ENCODE peak calls at places on chromosomes 7 and 10, in seven cellular contexts. One of them, this sample, is unnamed.

GRCh38 chr10:117342638-117343037 is 32.6 kb downstream of the PDZD8 start:
- DNase-seq in suprapubic skin: no peak
- DNase-seq in PC-9: peak; percentile 70
- DNase-seq in A549: no peak
- DNase-seq in breast epithelium: no peak
- DNase-seq in lung: no peak
- DNase-seq in endothelial cell of umbilical vein: no peak
- DNase-seq in this sample: peak; percentile 62

GRCh38 chr10:69847883-69848282 is 46.2 kb downstream of the COL13A1 start:
- DNase-seq in suprapubic skin: no peak
- DNase-seq in PC-9: no peak
- DNase-seq in A549: no peak
- DNase-seq in breast epithelium: no peak
- DNase-seq in lung: no peak
- DNase-seq in endothelial cell of umbilical vein: peak; percentile 48
- DNase-seq in this sample: no peak

GRCh38 chr7:40000734-40001315 is 50.8 kb downstream of the CDK13 start:
- DNase-seq in suprapubic skin: no peak
- DNase-seq in PC-9: no peak
- DNase-seq in A549: no peak
- DNase-seq in breast epithelium: no peak
- DNase-seq in lung: no peak
- DNase-seq in endothelial cell of umbilical vein: no peak
- DNase-seq in this sample: no peak

GRCh38 chr7:46854958-46855473 is 726.9 kb downstream of the TNS3 start:
- DNase-seq in suprapubic skin: no peak
- DNase-seq in PC-9: no peak
- DNase-seq in A549: no peak
- DNase-seq in breast epithelium: no peak
- DNase-seq in lung: no peak
- DNase-seq in endothelial cell of umbilical vein: no peak
- DNase-seq in this sample: no peak

GRCh38 chr10:13961096-13961495 is 369.6 kb downstream of the FRMD4A start:
- DNase-seq in suprapubic skin: no peak
- DNase-seq in PC-9: no peak
- DNase-seq in A549: no peak
- DNase-seq in breast epithelium: no peak
- DNase-seq in lung: no peak
- DNase-seq in endothelial cell of umbilical vein: peak; percentile 47
- DNase-seq in this sample: no peak

GRCh38 chr10:70328987-70329386 is 45.2 kb upstream of the NPFFR1 start:
- DNase-seq in suprapubic skin: peak; percentile 8
- DNase-seq in PC-9: no peak
- DNase-seq in A549: no peak
- DNase-seq in breast epithelium: no peak
- DNase-seq in lung: no peak
- DNase-seq in endothelial cell of umbilical vein: no peak
- DNase-seq in this sample: no peak

GRCh38 chr10:97853006-97853405 is 3.4 kb downstream of the GOLGA7B start:
- DNase-seq in suprapubic skin: no peak
- DNase-seq in PC-9: no peak
- DNase-seq in A549: no peak
- DNase-seq in breast epithelium: no peak
- DNase-seq in lung: no peak
- DNase-seq in endothelial cell of umbilical vein: no peak
- DNase-seq in this sample: no peak

GRCh38 chr7:14288701-14289100 is 299.2 kb upstream of the ETV1 start:
- DNase-seq in suprapubic skin: no peak
- DNase-seq in PC-9: no peak
- DNase-seq in A549: no peak
- DNase-seq in breast epithelium: no peak
- DNase-seq in lung: no peak
- DNase-seq in endothelial cell of umbilical vein: no peak
- DNase-seq in this sample: no peak

GRCh38 chr10:61487506-61487905 is 34.3 kb upstream of the TMEM26 start:
- DNase-seq in suprapubic skin: no peak
- DNase-seq in PC-9: no peak
- DNase-seq in A549: no peak
- DNase-seq in breast epithelium: no peak
- DNase-seq in lung: no peak
- DNase-seq in endothelial cell of umbilical vein: peak; percentile 56
- DNase-seq in this sample: peak; percentile 2

GRCh38 chr7:127253289-127254162 is 785 bp upstream of the GRM8 start:
- DNase-seq in suprapubic skin: peak; percentile 86
- DNase-seq in PC-9: no peak
- DNase-seq in A549: peak; percentile 62
- DNase-seq in breast epithelium: peak; percentile 58
- DNase-seq in lung: peak; percentile 61
- DNase-seq in endothelial cell of umbilical vein: peak; percentile 66
- DNase-seq in this sample: peak; percentile 56

GRCh38 chr10:13162013-13162364 is 631 bp downstream of the MCM10 start:
- DNase-seq in suprapubic skin: no peak
- DNase-seq in PC-9: no peak
- DNase-seq in A549: peak; percentile 20
- DNase-seq in breast epithelium: no peak
- DNase-seq in lung: no peak
- DNase-seq in endothelial cell of umbilical vein: peak; percentile 15
- DNase-seq in this sample: no peak

GRCh38 chr7:98731651-98732050 is 114.6 kb downstream of the NPTX2 start:
- DNase-seq in suprapubic skin: no peak
- DNase-seq in PC-9: no peak
- DNase-seq in A549: no peak
- DNase-seq in breast epithelium: no peak
- DNase-seq in lung: no peak
- DNase-seq in endothelial cell of umbilical vein: no peak
- DNase-seq in this sample: no peak

GRCh38 chr10:89025453-89025852 is 34.9 kb downstream of the FAS start:
- DNase-seq in suprapubic skin: no peak
- DNase-seq in PC-9: no peak
- DNase-seq in A549: no peak
- DNase-seq in breast epithelium: no peak
- DNase-seq in lung: no peak
- DNase-seq in endothelial cell of umbilical vein: no peak
- DNase-seq in this sample: no peak

GRCh38 chr7:1761097-1761496 is 91.0 kb downstream of the ELFN1 start:
- DNase-seq in suprapubic skin: peak; percentile 63
- DNase-seq in PC-9: no peak
- DNase-seq in A549: no peak
- DNase-seq in breast epithelium: peak; percentile 5
- DNase-seq in lung: no peak
- DNase-seq in endothelial cell of umbilical vein: no peak
- DNase-seq in this sample: no peak

GRCh38 chr7:144884913-144885312 is 49.1 kb upstream of the TPK1 start:
- DNase-seq in suprapubic skin: no peak
- DNase-seq in PC-9: no peak
- DNase-seq in A549: no peak
- DNase-seq in breast epithelium: no peak
- DNase-seq in lung: no peak
- DNase-seq in endothelial cell of umbilical vein: no peak
- DNase-seq in this sample: no peak

GRCh38 chr7:101871351-101871750 is 53.9 kb downstream of the CUX1 start:
- DNase-seq in suprapubic skin: no peak
- DNase-seq in PC-9: no peak
- DNase-seq in A549: no peak
- DNase-seq in breast epithelium: no peak
- DNase-seq in lung: no peak
- DNase-seq in endothelial cell of umbilical vein: no peak
- DNase-seq in this sample: no peak

GRCh38 chr10:58435297-58435696 is 50.1 kb downstream of the TFAM start:
- DNase-seq in suprapubic skin: no peak
- DNase-seq in PC-9: peak; percentile 89
- DNase-seq in A549: peak; percentile 48
- DNase-seq in breast epithelium: no peak
- DNase-seq in lung: peak; percentile 36
- DNase-seq in endothelial cell of umbilical vein: peak; percentile 23
- DNase-seq in this sample: peak; percentile 64

GRCh38 chr7:44235582-44236332 is 35.0 kb downstream of the YKT6 start:
- DNase-seq in suprapubic skin: no peak
- DNase-seq in PC-9: no peak
- DNase-seq in A549: no peak
- DNase-seq in breast epithelium: no peak
- DNase-seq in lung: no peak
- DNase-seq in endothelial cell of umbilical vein: no peak
- DNase-seq in this sample: peak; percentile 40

GRCh38 chr10:50968386-50969091 is 83.1 kb upstream of the A1CF start:
- DNase-seq in suprapubic skin: no peak
- DNase-seq in PC-9: no peak
- DNase-seq in A549: no peak
- DNase-seq in breast epithelium: no peak
- DNase-seq in lung: no peak
- DNase-seq in endothelial cell of umbilical vein: no peak
- DNase-seq in this sample: no peak

GRCh38 chr7:27150568-27151340 is 1.6 kb downstream of the HOXA3 start:
- DNase-seq in suprapubic skin: peak; percentile 90
- DNase-seq in PC-9: no peak
- DNase-seq in A549: peak; percentile 91
- DNase-seq in breast epithelium: peak; percentile 73
- DNase-seq in lung: peak; percentile 62
- DNase-seq in endothelial cell of umbilical vein: peak; percentile 91
- DNase-seq in this sample: peak; percentile 83

GRCh38 chr10:37865957-37866671 is 8.7 kb upstream of the ZNF248 start:
- DNase-seq in suprapubic skin: no peak
- DNase-seq in PC-9: no peak
- DNase-seq in A549: no peak
- DNase-seq in breast epithelium: no peak
- DNase-seq in lung: no peak
- DNase-seq in endothelial cell of umbilical vein: no peak
- DNase-seq in this sample: no peak

GRCh38 chr7:12703881-12704280 is 16.4 kb downstream of the ARL4A start:
- DNase-seq in suprapubic skin: no peak
- DNase-seq in PC-9: no peak
- DNase-seq in A549: no peak
- DNase-seq in breast epithelium: no peak
- DNase-seq in lung: no peak
- DNase-seq in endothelial cell of umbilical vein: no peak
- DNase-seq in this sample: no peak

GRCh38 chr10:48224979-48225560 is 49.4 kb downstream of the FRMPD2 start:
- DNase-seq in suprapubic skin: no peak
- DNase-seq in PC-9: no peak
- DNase-seq in A549: no peak
- DNase-seq in breast epithelium: no peak
- DNase-seq in lung: no peak
- DNase-seq in endothelial cell of umbilical vein: no peak
- DNase-seq in this sample: no peak

GRCh38 chr10:124588736-124589451 is 127.3 kb downstream of the LHPP start:
- DNase-seq in suprapubic skin: no peak
- DNase-seq in PC-9: no peak
- DNase-seq in A549: no peak
- DNase-seq in breast epithelium: no peak
- DNase-seq in lung: no peak
- DNase-seq in endothelial cell of umbilical vein: peak; percentile 22
- DNase-seq in this sample: no peak

GRCh38 chr10:86521620-86522384 is at the start of gene WAPL:
- DNase-seq in suprapubic skin: peak; percentile 98
- DNase-seq in PC-9: peak; percentile 74
- DNase-seq in A549: peak; percentile 95
- DNase-seq in breast epithelium: peak; percentile 96
- DNase-seq in lung: peak; percentile 95
- DNase-seq in endothelial cell of umbilical vein: peak; percentile 96
- DNase-seq in this sample: peak; percentile 100
- TF ChIP-seq CTCF in suprapubic skin: no peak
- TF ChIP-seq CTCF in PC-9: no peak
- TF ChIP-seq CTCF in A549: no peak
- TF ChIP-seq CTCF in breast epithelium: no peak
- TF ChIP-seq CTCF in lung: no peak
- TF ChIP-seq CTCF in endothelial cell of umbilical vein: no peak
- TF ChIP-seq CTCF in this sample: no peak

GRCh38 chr7:19392246-19392645 is 247.0 kb upstream of the FERD3L start:
- DNase-seq in suprapubic skin: no peak
- DNase-seq in PC-9: no peak
- DNase-seq in A549: no peak
- DNase-seq in breast epithelium: no peak
- DNase-seq in lung: no peak
- DNase-seq in endothelial cell of umbilical vein: peak; percentile 80
- DNase-seq in this sample: peak; percentile 8
- H3K27ac ChIP-seq in suprapubic skin: no peak overlapping the region
- H3K27ac ChIP-seq in PC-9: no peak overlapping the region
- H3K27ac ChIP-seq in A549: no peak overlapping the region
- H3K27ac ChIP-seq in breast epithelium: no peak overlapping the region
- H3K27ac ChIP-seq in lung: no peak overlapping the region
- H3K27ac ChIP-seq in endothelial cell of umbilical vein: no peak overlapping the region
- H3K27ac ChIP-seq in this sample: no peak overlapping the region

DNA sequence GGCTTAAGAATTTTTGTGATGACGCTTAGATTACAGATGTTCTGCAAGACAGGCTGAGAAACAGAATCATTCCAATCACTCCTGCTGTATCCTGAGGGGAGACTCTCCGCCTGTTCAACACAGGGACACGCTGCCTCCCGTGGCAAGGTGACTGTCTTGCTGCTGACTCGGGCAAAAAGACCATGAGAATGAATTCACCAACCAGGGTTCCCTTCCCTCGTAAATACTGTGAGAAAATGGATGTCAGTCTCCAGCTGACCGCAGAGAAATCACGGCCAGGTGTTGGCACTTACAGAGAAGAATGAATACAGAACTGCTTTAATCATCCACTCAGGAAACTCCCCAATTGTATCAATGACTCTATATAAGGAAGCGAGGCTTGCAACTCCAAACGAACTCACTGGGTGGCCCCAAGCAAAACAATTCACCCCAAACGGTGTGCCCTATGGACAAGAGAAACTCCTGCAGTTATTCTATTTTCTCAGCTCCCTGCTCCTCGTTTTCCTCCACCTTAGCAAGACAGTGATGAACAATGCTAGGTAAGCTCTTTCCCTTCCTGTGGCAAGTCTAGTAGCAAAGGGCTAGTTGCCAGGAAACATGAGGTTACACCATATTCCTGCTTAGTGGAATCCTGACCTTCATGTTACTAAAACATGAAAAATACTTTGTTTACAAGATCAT is 22.8 kb downstream of the GNA12 start:
- DNase-seq in suprapubic skin: no peak
- DNase-seq in PC-9: peak; percentile 86
- DNase-seq in A549: peak; percentile 62
- DNase-seq in breast epithelium: no peak
- DNase-seq in lung: no peak
- DNase-seq in endothelial cell of umbilical vein: peak; percentile 67
- DNase-seq in this sample: peak; percentile 77
- TF ChIP-seq CTCF in suprapubic skin: no peak
- TF ChIP-seq CTCF in PC-9: peak; percentile 26
- TF ChIP-seq CTCF in A549: no peak
- TF ChIP-seq CTCF in breast epithelium: no peak
- TF ChIP-seq CTCF in lung: no peak
- TF ChIP-seq CTCF in endothelial cell of umbilical vein: no peak
- TF ChIP-seq CTCF in this sample: no peak

DNA sequence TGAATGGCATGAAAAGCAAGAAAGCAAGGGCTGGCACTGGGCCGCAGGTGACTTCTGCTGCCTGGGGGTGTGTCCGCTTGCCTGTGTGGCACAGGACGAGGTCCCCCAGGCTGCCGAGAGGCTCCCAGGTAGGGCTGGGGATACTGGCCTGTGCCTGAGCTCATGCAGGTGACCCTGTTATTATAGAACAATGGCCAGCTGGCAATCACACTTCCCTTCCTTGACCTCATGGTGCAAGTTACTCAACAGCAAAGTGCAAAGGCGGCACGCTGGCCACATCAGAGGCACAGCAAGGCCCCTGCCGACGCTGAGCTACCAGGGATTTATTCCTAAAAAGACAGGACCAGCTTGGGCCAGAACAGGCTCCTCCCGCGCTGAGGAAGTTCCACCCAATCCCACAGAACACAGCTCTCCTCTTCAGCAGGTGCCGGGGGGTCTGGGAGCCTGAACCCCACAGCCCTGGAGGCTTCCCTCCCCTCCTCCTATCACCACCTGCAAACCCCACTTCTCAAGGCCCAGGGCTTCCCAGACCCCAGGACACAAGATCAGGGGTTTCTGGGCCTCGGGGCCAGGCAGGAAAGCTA is 1.4 kb upstream of the ADAM8 start:
- DNase-seq in suprapubic skin: no peak
- DNase-seq in PC-9: peak; percentile 64
- DNase-seq in A549: no peak
- DNase-seq in breast epithelium: no peak
- DNase-seq in lung: no peak
- DNase-seq in endothelial cell of umbilical vein: no peak
- DNase-seq in this sample: no peak
- H3K27ac ChIP-seq in suprapubic skin: peak overlapping the region; percentile 34
- H3K27ac ChIP-seq in PC-9: peak overlapping the region; percentile 89
- H3K27ac ChIP-seq in A549: no peak overlapping the region
- H3K27ac ChIP-seq in breast epithelium: peak overlapping the region; percentile 77
- H3K27ac ChIP-seq in lung: no peak overlapping the region
- H3K27ac ChIP-seq in endothelial cell of umbilical vein: no peak overlapping the region
- H3K27ac ChIP-seq in this sample: peak overlapping the region; percentile 89